ENCODE peak calls at places on chromosome 1, in five cellular contexts. I, T, W, P and Y are unnamed samples.

GRCh38 chr1:161981126-161981525 is 42.5 kb downstream of the OLFML2B start:
- DNase-seq in I (no peak), P (no peak), T (no peak), W (no peak), Y (no peak)

GRCh38 chr1:114353233-114353632 is 157.8 kb downstream of the TRIM33 start:
- DNase-seq in I (peak), W (peak), T (peak), P (peak), Y (no peak)

GRCh38 chr1:14486401-14487110 is 111.9 kb upstream of the KAZN start:
- DNase-seq in T (peak), W (no peak), I (peak), P (no peak), Y (no peak)

GRCh38 chr1:1157426-1157913 is 16.2 kb upstream of the TTLL10 start:
- DNase-seq in T (peak), I (peak), W (peak), P (peak), Y (peak)

GRCh38 chr1:71106658-71107322 is 26.0 kb upstream of the ZRANB2 start:
- DNase-seq in P (no peak), T (no peak), W (no peak), I (peak), Y (no peak)

GRCh38 chr1:51799372-51799771 is 79.2 kb downstream of the NRDC start:
- DNase-seq in I (no peak), T (no peak), W (no peak), P (no peak), Y (no peak)

GRCh38 chr1:81044708-81045107 is 756.0 kb upstream of the ADGRL2 start:
- DNase-seq in I (peak), W (no peak), P (no peak), T (no peak), Y (no peak)

GRCh38 chr1:101376121-101377095 is 139.6 kb downstream of the S1PR1 start:
- DNase-seq in T (no peak), I (no peak), P (no peak), W (no peak), Y (no peak)

GRCh38 chr1:37394574-37395464 is 79.6 kb upstream of the ZC3H12A start:
- DNase-seq in P (no peak), T (no peak), W (no peak), I (no peak), Y (no peak)

GRCh38 chr1:62593825-62594394 is 3.4 kb upstream of the ANGPTL3 start:
- DNase-seq in P (no peak), T (peak), I (no peak), W (no peak), Y (no peak)

GRCh38 chr1:217718873-217719272 is 87.7 kb downstream of the SPATA17 start:
- DNase-seq in P (no peak), T (no peak), I (peak), W (no peak), Y (no peak)

GRCh38 chr1:162703708-162704107 is 71.4 kb downstream of the DDR2 start:
- DNase-seq in W (no peak), I (no peak), T (no peak), P (peak), Y (no peak)

GRCh38 chr1:230105754-230106625 is 39.0 kb downstream of the GALNT2 start:
- DNase-seq in W (no peak), T (peak), I (peak), P (no peak), Y (no peak)

GRCh38 chr1:204828352-204828850 is 42.3 kb upstream of the NFASC start:
- DNase-seq in P (peak), W (peak), T (peak), I (no peak), Y (peak)

GRCh38 chr1:115412733-115413132 is 74.7 kb upstream of the NGF start:
- DNase-seq in I (no peak), T (no peak), W (no peak), P (no peak), Y (no peak)

GRCh38 chr1:87968259-87968955 is 639.7 kb downstream of the LMO4 start:
- DNase-seq in I (peak), P (peak), W (peak), T (peak), Y (peak)

GRCh38 chr1:2530501-2531361 is 668 bp upstream of the HES5 start:
- DNase-seq in I (no peak), W (peak), T (no peak), P (no peak), Y (no peak)

GRCh38 chr1:2529776-2530500 is at the start of gene HES5:
- DNase-seq in P (no peak), I (no peak), T (no peak), W (peak), Y (peak)

GRCh38 chr1:2528611-2528965 is 1.5 kb downstream of the HES5 start:
- DNase-seq in T (no peak), P (no peak), I (no peak), W (no peak), Y (no peak)

GRCh38 chr1:2528016-2528415 is 1.6 kb upstream of the PANK4 start:
- DNase-seq in W (peak), I (no peak), P (peak), T (no peak), Y (no peak)

DNA sequence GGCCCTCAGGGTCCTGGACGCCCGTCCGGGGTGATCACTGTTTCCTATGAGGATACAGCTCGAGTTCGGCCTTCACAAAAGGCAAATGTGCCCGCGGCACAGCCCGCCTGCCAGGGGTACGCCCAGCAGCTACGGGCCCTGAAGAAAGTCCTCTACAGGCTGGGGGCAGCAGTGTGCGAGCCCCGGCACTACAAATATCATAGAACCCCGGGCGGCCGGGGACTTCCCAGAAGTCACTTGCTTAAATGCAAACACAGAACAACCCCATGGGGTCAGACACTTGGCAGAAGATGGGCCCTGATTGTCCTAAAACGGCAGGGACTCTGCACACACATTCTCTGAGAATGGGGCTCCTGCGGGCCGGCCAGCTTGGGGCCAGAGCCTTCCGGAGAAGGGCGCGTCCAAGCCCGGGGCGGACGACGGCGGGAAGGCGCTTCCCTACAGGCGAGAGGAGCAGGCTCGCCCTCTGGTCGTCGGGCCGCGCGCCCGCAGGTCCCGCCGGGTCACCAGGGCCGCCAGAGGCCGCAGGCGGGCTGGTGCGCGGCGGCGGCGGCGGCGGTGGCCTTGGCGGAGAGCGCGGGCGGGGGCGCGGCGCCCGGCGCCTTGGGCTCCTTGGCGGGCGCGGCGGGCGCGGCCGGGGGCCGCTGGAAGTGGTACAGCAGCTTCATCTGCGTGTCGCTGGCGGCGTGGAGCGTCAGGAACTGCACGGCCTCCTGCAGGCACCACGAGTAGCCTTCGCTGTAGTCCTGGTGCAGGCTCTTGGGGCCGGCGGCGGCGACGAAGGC is 905 bp downstream of the HES5 start:
- DNase-seq in I (peak), P (no peak), T (no peak), W (peak), Y (peak)
- TF ChIP-seq CTCF in I (peak), P (no peak), T (peak), W (no peak), Y (no peak)

GRCh38 chr1:242016518-242016917 is 17.6 kb upstream of the MAP1LC3C start:
- DNase-seq in W (no peak), I (no peak), P (no peak), T (no peak), Y (no peak)

GRCh38 chr1:242019018-242019417 is 20.1 kb upstream of the MAP1LC3C start:
- DNase-seq in T (no peak), I (no peak), W (no peak), P (no peak), Y (no peak)

GRCh38 chr1:242011879-242012674 is 13.2 kb upstream of the MAP1LC3C start:
- DNase-seq in I (peak), W (no peak), P (peak), T (no peak), Y (no peak)

DNA sequence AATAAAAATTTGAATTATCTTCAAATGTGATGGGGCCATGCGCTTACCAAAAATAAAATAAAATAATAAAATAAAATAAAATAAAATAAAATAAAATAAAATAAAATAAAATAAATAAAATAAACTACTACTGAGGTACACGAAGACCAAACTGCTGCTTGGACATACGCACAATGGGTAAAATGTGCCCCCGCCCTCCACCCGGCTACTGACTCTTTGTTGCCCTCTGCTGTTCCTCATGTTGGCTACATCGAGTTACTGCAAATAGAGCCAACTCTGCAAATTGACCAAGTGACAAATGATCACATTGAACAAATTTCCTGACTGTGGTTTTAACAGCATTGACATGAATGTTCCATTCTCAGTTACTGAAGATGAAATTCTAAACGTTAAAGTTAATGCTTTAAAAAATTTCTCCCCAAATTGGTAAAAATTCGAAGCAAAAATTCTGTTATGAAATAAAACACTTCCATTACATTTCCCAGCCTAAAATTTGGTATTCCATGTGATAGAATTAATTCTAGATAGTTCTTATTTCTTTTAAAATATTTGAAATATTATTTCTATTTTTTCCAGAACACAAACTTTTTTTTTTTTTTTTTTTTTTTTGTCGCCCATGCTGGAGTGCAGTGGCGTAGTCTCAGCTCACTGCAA is 18.8 kb upstream of the MAP1LC3C start:
- DNase-seq in P (no peak), T (peak), W (peak), I (peak), Y (peak)
- TF ChIP-seq CTCF in P (peak), T (peak), W (peak), I (peak), Y (peak)

GRCh38 chr1:31712625-31713024 is 8.8 kb upstream of the COL16A1 start:
- DNase-seq in P (no peak), W (no peak), T (peak), I (peak), Y (no peak)

GRCh38 chr1:31715097-31715872 is 11.5 kb upstream of the COL16A1 start:
- DNase-seq in I (peak), T (peak), W (peak), P (peak), Y (peak)

GRCh38 chr1:31715873-31716220 is 12.0 kb upstream of the COL16A1 start:
- DNase-seq in I (no peak), W (no peak), T (no peak), P (no peak), Y (no peak)

GRCh38 chr1:31712041-31712440 is 8.2 kb upstream of the COL16A1 start:
- DNase-seq in P (no peak), W (no peak), T (peak), I (peak), Y (no peak)

GRCh38 chr1:31714442-31715096 is 10.8 kb upstream of the COL16A1 start:
- DNase-seq in T (peak), W (peak), I (peak), P (peak), Y (peak)
- TF ChIP-seq CTCF in T (peak), W (peak), I (peak), P (peak), Y (peak)

DNA sequence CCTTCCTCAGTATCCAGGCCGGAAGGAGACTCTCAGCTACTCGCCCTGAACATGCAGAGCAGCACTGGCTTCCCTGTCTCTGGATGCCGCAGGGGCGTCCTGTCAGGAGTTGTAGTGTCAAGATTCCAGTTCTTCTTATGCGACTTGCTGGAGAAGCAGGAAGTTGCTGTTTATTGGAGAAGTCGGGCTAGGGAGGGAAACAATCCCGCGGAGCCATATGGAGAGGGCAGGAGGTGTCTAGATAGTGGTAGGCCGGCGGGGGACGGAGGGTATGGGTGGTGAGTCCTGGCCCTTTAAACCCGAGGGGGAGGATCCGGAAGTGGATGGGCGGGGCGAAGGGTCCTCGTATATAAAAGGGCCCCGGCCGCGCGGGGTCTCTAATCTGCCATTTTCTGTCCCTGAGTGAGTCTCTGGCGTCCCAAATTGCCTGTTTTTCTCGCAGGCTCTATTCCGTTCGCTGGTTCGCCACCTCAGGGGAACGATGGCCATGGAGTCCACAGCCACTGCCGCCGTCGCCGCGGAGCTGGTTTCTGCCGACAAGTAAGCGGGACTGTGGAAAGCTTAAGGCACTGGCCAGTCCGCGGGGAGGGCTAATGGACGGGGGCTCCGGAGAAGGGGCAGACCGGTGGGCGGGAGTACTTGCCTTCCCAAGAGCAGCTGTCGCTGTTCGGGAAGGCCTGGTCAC is at the start of gene NASP:
- DNase-seq in W (peak), I (peak), T (peak), P (peak), Y (peak)
- TF ChIP-seq CTCF in W (no peak), I (no peak), T (peak), P (no peak), Y (no peak)

DNA sequence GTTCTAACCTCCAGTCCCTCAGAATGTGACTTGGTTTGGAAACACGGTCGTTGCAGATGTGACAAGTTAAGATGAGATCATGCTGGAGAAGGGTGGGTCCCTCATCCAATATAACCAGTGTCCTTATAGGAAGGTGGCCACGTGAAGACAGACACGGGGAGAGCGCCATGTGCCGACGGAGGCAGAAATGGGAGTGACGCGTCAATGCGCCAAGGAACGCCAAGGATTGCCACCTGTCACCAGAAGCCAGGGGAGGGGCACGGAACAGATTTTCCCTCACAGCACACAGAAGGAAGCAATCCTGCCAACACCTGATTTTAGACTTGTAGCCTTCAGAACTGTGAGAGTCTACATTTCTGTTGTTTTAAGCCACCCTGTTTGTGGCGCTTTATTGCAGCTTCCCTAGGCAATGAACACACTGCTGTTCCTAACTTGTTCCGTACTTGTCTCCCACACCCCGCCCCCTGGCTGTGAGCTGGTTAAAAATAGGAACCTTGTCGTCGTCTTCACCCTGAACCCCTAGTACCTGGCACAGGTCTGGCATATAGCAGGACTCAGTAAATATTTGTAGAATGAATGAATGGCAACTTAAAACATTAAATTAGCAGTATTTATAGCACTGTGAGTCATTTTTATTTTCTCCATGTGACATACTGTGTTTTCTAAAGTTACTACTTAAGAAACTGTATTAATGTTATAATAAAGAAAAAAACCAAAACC is 14.2 kb downstream of the RIMS3 start:
- DNase-seq in P (no peak), T (no peak), I (no peak), W (peak), Y (no peak)
- TF ChIP-seq CTCF in P (no peak), T (peak), I (no peak), W (no peak), Y (no peak)

GRCh38 chr1:34547043-34547674 is 207.7 kb upstream of the GJB5 start:
- DNase-seq in T (peak), P (no peak), W (no peak), I (no peak), Y (peak)
- TF ChIP-seq CTCF in T (no peak), P (no peak), W (no peak), I (no peak), Y (peak)

DNA sequence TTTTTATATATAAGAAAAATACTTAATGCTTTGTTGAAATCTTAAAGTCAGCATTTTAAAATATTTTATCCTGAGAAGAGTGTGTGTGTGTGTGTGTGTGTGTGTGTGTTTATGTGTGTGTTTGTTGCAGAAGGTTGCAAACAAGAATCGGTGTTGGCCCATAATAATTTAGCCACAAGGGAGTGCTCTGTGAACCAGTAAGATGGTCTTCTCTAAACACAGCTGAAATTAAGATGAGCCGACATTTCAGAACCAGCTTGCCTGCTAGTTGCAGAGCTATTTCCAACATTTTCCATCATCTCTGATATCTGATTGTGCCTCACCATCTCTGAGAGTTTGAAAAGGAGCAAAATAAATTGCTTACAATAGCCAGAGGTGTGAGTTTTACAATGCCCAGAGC is 158.8 kb upstream of the SGIP1 start:
- DNase-seq in T (peak), I (no peak), W (no peak), P (no peak), Y (no peak)
- TF ChIP-seq CTCF in T (no peak), I (no peak), W (no peak), P (no peak), Y (no peak)

GRCh38 chr1:203039609-203040517 is 13.6 kb downstream of the PPFIA4 start:
- DNase-seq in I (no peak), P (no peak), W (no peak), T (no peak), Y (peak)

GRCh38 chr1:203038891-203039608 is 12.8 kb downstream of the PPFIA4 start:
- DNase-seq in I (peak), T (peak), P (peak), W (peak), Y (peak)

GRCh38 chr1:203043830-203044545 is 17.7 kb downstream of the PPFIA4 start:
- DNase-seq in P (no peak), W (no peak), T (no peak), I (no peak), Y (no peak)

GRCh38 chr1:203040518-203041275 is 14.4 kb downstream of the PPFIA4 start:
- DNase-seq in P (no peak), W (no peak), T (no peak), I (no peak), Y (no peak)

GRCh38 chr1:203041351-203041932 is 15.2 kb downstream of the PPFIA4 start:
- DNase-seq in I (no peak), W (no peak), P (no peak), T (no peak), Y (no peak)
- TF ChIP-seq CTCF in I (no peak), W (no peak), P (no peak), T (no peak), Y (no peak)